ENCODE peak calls at places on chromosomes 2 and 18, in five cellular contexts. W, D, Q, G and V are unnamed samples.

GRCh38 chr2:20509766-20510490 is 63.1 kb downstream of the RHOB start:
- DNase-seq in Q (peak; percentile 91), G (no peak), D (no peak), W (no peak), V (no peak)

GRCh38 chr2:96485350-96485749 is 19.8 kb downstream of the NEURL3 start:
- DNase-seq in Q (no peak), W (no peak), D (no peak), G (no peak), V (no peak)

GRCh38 chr2:241073166-241074064 is 28.7 kb downstream of the MTERF4 start:
- DNase-seq in G (no peak), Q (no peak), D (no peak), W (no peak), V (no peak)

GRCh38 chr18:8623549-8624106 is 14.4 kb downstream of the RAB12 start:
- DNase-seq in Q (no peak), W (peak; percentile 22), D (no peak), G (peak; percentile 58), V (no peak)

GRCh38 chr18:43847164-43848091 is 570.1 kb upstream of the SYT4 start:
- DNase-seq in D (no peak), G (no peak), W (peak; percentile 84), Q (no peak), V (no peak)

GRCh38 chr2:224671731-224672130 is 44.4 kb downstream of the CCDC195 start:
- DNase-seq in G (no peak), Q (no peak), W (no peak), D (no peak), V (no peak)

GRCh38 chr2:186588421-186588820 is 1.4 kb upstream of the ITGAV start:
- DNase-seq in Q (no peak), G (no peak), W (no peak), D (no peak), V (no peak)

GRCh38 chr18:361941-362913 is 94.4 kb upstream of the THOC1 start:
- DNase-seq in D (peak; percentile 33), Q (peak; percentile 61), G (no peak), W (peak; percentile 43), V (no peak)

GRCh38 chr2:46644690-46645385 is 165.5 kb downstream of the TMEM247 start:
- DNase-seq in W (peak; percentile 57), G (no peak), D (no peak), Q (no peak), V (no peak)

GRCh38 chr18:13176847-13177246 is 41.7 kb upstream of the LDLRAD4 start:
- DNase-seq in D (no peak), G (no peak), W (no peak), Q (no peak), V (no peak)

GRCh38 chr18:21315741-21316187 is 73.7 kb downstream of the GREB1L start:
- DNase-seq in G (no peak), D (peak; percentile 6), W (no peak), Q (no peak), V (no peak)

GRCh38 chr2:108965540-108966299 is 23.3 kb downstream of the EDAR start:
- DNase-seq in Q (no peak), G (no peak), D (no peak), W (no peak), V (no peak)

GRCh38 chr2:241965931-241966412 is 96.4 kb downstream of the RTP5 start:
- DNase-seq in G (no peak), D (peak; percentile 36), Q (no peak), W (peak; percentile 95), V (peak; percentile 77)

GRCh38 chr2:150153646-150154307 is 333.7 kb downstream of the RND3 start:
- DNase-seq in G (no peak), D (no peak), Q (no peak), W (no peak), V (no peak)

GRCh38 chr2:111250448-111251030 is 129.8 kb downstream of the BCL2L11 start:
- DNase-seq in D (no peak), W (no peak), G (no peak), Q (no peak), V (no peak)

GRCh38 chr2:127590386-127591190 is 55.1 kb downstream of the MYO7B start:
- DNase-seq in W (no peak), Q (no peak), G (no peak), D (no peak), V (no peak)

GRCh38 chr2:30441023-30441422 is 6.0 kb upstream of the LCLAT1 start:
- DNase-seq in G (no peak), W (no peak), D (no peak), Q (no peak), V (no peak)

GRCh38 chr2:109351164-109351756 is 222.3 kb downstream of the SH3RF3 start:
- DNase-seq in W (peak; percentile 86), D (no peak), G (peak; percentile 70), Q (peak; percentile 78), V (no peak)

GRCh38 chr18:75211002-75211621 is 515 bp downstream of the TSHZ1 start:
- DNase-seq in Q (no peak), G (no peak), D (peak; percentile 39), W (peak; percentile 47), V (peak; percentile 64)

GRCh38 chr2:195269220-195269619 is 387.8 kb upstream of the SLC39A10 start:
- DNase-seq in D (no peak), Q (no peak), G (no peak), W (no peak), V (no peak)
- TF ChIP-seq CTCF in D (no peak), Q (no peak), G (no peak), W (no peak), V (no peak)

DNA sequence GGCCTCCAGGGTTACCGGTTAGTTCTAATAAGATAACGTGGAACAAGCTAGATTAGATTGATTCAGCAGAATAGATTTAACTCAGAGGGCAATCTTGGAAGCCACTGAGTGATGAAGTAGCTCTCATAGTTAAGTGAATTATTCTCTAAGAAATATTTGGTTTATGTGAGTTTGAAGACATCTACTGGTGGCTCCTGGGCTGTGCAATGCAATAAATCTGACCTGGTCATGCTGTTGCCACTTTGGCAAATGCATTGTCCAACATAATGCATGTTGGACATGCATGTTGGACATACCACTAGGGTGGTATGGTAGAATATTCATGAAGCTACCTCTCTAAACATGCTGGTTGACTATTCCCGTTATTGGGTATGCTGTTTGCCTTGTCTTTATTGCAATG is 493.7 kb upstream of the VRK2 start:
- DNase-seq in W (no peak), D (no peak), G (no peak), Q (no peak), V (no peak)
- TF ChIP-seq CTCF in W (no peak), D (no peak), G (no peak), Q (no peak), V (peak; percentile 22)

GRCh38 chr2:71481111-71481510 is 27.8 kb downstream of the DYSF start:
- DNase-seq in Q (no peak), G (no peak), D (no peak), W (no peak), V (no peak)
- TF ChIP-seq CTCF in Q (no peak), G (no peak), D (no peak), W (no peak), V (no peak)

GRCh38 chr18:37640504-37640903 is 74.9 kb upstream of the CELF4 start:
- DNase-seq in Q (no peak), G (no peak), D (no peak), W (no peak), V (no peak)

GRCh38 chr18:37637451-37637850 is 71.9 kb upstream of the CELF4 start:
- DNase-seq in D (no peak), Q (no peak), W (no peak), G (no peak), V (no peak)

GRCh38 chr18:37634516-37634915 is 68.9 kb upstream of the CELF4 start:
- DNase-seq in D (no peak), G (no peak), W (no peak), Q (no peak), V (no peak)

GRCh38 chr18:37639846-37640245 is 74.2 kb upstream of the CELF4 start:
- DNase-seq in D (no peak), G (no peak), W (no peak), Q (no peak), V (no peak)

DNA sequence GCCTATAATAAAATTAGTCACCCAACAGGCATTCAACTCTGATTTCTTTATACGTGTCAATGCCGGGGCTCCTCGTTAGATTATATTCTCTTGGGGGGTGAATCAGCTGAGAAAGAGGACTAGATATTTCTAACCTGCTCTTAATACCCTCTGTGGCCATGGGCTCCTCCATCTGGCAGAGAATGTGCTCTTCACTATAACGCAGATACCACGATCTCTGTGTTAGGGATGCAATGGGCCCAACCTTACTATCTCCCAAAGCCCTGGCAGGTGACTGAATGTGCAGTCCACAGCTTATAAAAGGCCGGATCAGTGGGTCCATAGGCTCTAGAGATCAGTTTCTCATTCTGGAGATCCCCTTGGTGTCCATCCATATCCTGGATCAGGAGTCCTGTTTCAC is 71.2 kb upstream of the CELF4 start:
- DNase-seq in D (no peak), G (no peak), Q (no peak), W (no peak), V (no peak)
- TF ChIP-seq CTCF in D (no peak), G (no peak), Q (no peak), W (no peak), V (no peak)

DNA sequence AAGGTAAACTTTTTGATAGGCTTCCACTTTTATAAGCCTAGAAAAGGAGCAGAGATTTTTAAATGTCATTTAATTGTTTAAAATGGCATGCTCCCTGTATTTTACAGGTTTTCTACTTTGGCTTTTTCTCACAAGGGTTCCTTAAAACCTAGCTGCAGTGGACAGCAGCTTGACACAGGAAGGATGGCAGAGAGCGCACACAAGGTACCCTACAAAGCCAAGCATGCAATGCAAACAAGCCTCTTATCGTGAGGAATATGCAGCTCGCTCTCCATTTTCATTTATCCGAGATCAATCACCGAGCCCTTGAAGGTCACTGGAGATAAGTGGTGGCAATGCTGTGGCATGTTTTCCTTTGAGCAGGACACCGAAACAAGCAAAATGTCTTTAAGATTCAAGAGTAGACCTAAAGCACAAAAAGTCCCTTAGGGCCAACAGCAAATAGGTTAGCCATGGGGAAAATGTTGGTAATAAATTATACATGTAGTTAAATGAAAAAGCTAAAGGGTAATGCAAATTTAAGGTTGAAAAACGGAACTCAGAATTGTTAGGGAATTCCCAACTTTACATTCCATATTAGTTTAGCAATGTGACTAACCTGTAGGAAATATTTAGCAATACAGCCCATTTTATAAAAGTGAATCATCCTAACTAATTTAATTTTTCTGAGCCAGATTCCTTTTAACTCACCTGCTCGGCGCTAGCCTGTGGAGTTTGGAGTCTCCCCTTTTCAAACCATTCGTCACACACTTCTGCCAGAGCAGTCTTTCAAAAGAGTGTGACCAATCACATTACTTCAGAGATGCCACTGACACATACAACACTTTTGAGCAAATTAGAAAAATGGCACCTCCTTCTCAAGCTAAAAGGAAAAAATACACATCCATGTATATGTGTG is 337.9 kb upstream of the PKDCC start:
- DNase-seq in Q (no peak), D (no peak), W (no peak), G (no peak), V (no peak)
- TF ChIP-seq CTCF in Q (no peak), D (no peak), W (no peak), G (no peak), V (no peak)

DNA sequence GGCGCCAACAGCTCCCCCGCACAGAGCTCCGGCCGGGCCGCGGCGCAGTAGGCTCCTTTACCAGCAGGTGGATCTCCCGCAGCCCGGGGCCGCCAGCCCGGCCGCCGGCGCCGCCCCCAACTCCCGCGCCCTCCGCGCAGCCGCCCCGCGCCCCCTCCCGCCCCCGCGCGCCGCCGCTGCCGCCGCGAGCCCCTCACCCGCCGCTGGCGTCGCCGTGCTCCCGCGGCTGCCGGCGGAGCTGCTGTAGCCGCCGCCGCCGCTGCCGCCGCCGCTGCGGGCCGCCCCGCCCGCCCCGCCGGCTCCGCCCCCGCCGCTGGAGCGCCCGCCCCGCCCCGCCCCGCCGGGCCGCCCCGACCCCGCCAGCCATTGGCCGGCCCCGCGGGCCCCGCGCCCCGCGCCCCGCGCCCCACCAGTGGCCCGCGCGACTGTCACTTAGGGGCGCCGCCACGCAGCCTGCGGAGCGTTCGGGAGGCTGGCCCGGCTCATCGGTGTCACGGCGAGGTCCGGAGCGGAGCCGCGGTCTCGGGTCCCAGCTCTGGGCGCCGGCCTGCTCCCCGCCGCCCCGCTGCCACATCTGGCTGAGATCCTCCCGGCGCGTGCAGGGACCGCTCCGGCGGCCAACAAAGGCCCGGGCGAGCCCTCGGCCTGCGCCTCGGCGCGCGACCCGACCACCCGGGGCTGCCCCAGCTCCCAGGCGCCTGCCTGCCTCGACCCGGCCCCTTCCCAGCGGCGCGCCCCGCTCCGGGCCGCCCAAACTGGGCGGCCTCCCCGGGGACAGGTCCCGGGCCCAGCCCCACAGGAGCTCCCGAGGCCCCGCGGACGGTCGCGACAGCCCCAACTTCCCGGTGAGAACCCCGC is at the start of gene MGAT4A:
- DNase-seq in G (peak; percentile 86), W (peak; percentile 11), D (peak; percentile 59), Q (peak; percentile 81), V (peak; percentile 93)
- TF ChIP-seq CTCF in G (peak; percentile 22), W (no peak), D (no peak), Q (no peak), V (peak; percentile 29)